ENCODE peak calls at places on chromosomes 4 and X, in four cellular contexts. Y is effector memory CD4-positive, alpha-beta T cell; W is GM12865; Q is lung microvascular endothelial cell. N is an unnamed sample.

GRCh38 chr4:172865103-172865502 is 303.5 kb upstream of the GALNT7 start:
- DNase-seq in Y (no peak), W (no peak), Q (no peak), N (no peak)

GRCh38 chr4:16598241-16599224 is 299.9 kb downstream of the LDB2 start:
- DNase-seq in Y (no peak), W (no peak), Q (peak), N (no peak)

GRCh38 chr4:151199496-151200190 is 77.3 kb upstream of the PRSS48 start:
- DNase-seq in Y (no peak), W (no peak), Q (no peak), N (no peak)

GRCh38 chr4:54433686-54434085 is 204.6 kb downstream of the PDGFRA start:
- DNase-seq in Y (no peak), W (peak), Q (peak), N (peak)

GRCh38 chr4:185304944-185305690 is 90.6 kb downstream of the LRP2BP start:
- DNase-seq in Y (no peak), W (peak), Q (peak), N (peak)

GRCh38 chrX:118497180-118497814 is 1.7 kb downstream of the DOCK11 start:
- DNase-seq in Y (no peak), W (peak), Q (no peak), N (peak)

GRCh38 chr4:171847751-171848150 is 34.5 kb downstream of the GALNTL6 start:
- DNase-seq in Y (no peak), W (no peak), Q (no peak), N (no peak)

GRCh38 chr4:140135529-140136021 is 18.4 kb downstream of the MAML3 start:
- DNase-seq in Y (no peak), W (no peak), Q (peak), N (no peak)

GRCh38 chrX:43813898-43814297 is 68.4 kb downstream of the MAOB start:
- DNase-seq in Y (no peak), W (no peak), Q (peak), N (peak)

GRCh38 chr4:62644372-62644771 is 1444.2 kb downstream of the ADGRL3 start:
- DNase-seq in Y (no peak), W (peak), Q (no peak), N (peak)

GRCh38 chr4:162461952-162462351 is 298.2 kb upstream of the FSTL5 start:
- DNase-seq in Y (no peak), W (no peak), Q (no peak), N (peak)

GRCh38 chr4:16636911-16637630 is 261.4 kb downstream of the LDB2 start:
- DNase-seq in Y (no peak), W (no peak), Q (peak), N (no peak)

GRCh38 chr4:110637408-110638131 is 14.7 kb upstream of the PITX2 start:
- DNase-seq in Y (no peak), W (no peak), Q (no peak), N (no peak)

GRCh38 chr4:48031802-48032525 is 15.4 kb downstream of the NIPAL1 start:
- DNase-seq in Y (no peak), W (no peak), Q (no peak), N (no peak)

GRCh38 chrX:15908891-15909290 is 54.3 kb upstream of the AP1S2 start:
- DNase-seq in Y (no peak), W (no peak), Q (peak), N (no peak)

GRCh38 chrX:40318076-40318475 is 220.3 kb upstream of the BCOR start:
- DNase-seq in Y (no peak), W (no peak), Q (no peak), N (no peak)

GRCh38 chr4:4472344-4472958 is 69.4 kb downstream of the STX18 start:
- DNase-seq in Y (no peak), W (no peak), Q (no peak), N (no peak)

GRCh38 chr4:22458112-22458511 is 57.8 kb downstream of the ADGRA3 start:
- DNase-seq in Y (no peak), W (no peak), Q (no peak), N (no peak)

GRCh38 chr4:2186133-2186864 is 55.6 kb downstream of the HAUS3 start:
- DNase-seq in Y (no peak), W (peak), Q (peak), N (peak)

GRCh38 chr4:118086334-118086733 is 52.0 kb downstream of the NDST3 start:
- DNase-seq in Y (no peak), W (no peak), Q (peak), N (peak)

GRCh38 chr4:176635372-176636261 is 157.1 kb downstream of the VEGFC start:
- DNase-seq in Y (no peak), W (peak), Q (no peak), N (no peak)

GRCh38 chrX:106286053-106286650 is 118.0 kb downstream of the PWWP3B start:
- DNase-seq in Y (no peak), W (no peak), Q (no peak), N (no peak)

GRCh38 chr4:132670557-132670956 is 478.5 kb upstream of the PCDH10 start:
- DNase-seq in Y (no peak), W (no peak), Q (no peak), N (no peak)

GRCh38 chr4:53804719-53805118 is 213.4 kb upstream of the LNX1 start:
- DNase-seq in Y (no peak), W (peak), Q (peak), N (peak)

GRCh38 chrX:17805120-17805519 is 56.0 kb downstream of the RAI2 start:
- DNase-seq in Y (no peak), W (no peak), Q (no peak), N (no peak)

GRCh38 chr4:145075742-145076472 is 22.1 kb downstream of the ANAPC10 start:
- DNase-seq in Y (no peak), W (peak), Q (no peak), N (no peak)

GRCh38 chr4:181822005-181822375 is 421.2 kb upstream of the TENM3 start:
- DNase-seq in Y (no peak), W (peak), Q (no peak), N (no peak)

GRCh38 chrX:71215335-71215912 is 7.6 kb upstream of the GJB1 start:
- DNase-seq in Y (no peak), W (no peak), Q (no peak), N (no peak)

N was measured in KBM-7.